ENCODE peak calls at places on chromosomes 6 and 20, in ten cellular contexts. N is CD8-positive, alpha-beta memory T cell; U is HCT116; S is left lung; B is transverse colon; P is Panc1; L is GM23248; D is SJSA1; A is astrocyte; Z is body of pancreas. J is an unnamed sample.
A peak's percentile ranks its signal among the peaks of the same experiment; 100 is the strongest.

GRCh38 chr6:127207591-127208120 is 59.0 kb upstream of the RNF146 start:
- DNase-seq in N (no peak), U (no peak), S (no peak), B (no peak), P (no peak), L (peak; percentile 78), D (no peak), A (peak; percentile 62), Z (no peak), J (no peak)

GRCh38 chr6:147043994-147044477 is 160.2 kb upstream of the STXBP5 start:
- DNase-seq in N (no peak), U (no peak), S (no peak), B (no peak), P (no peak), L (no peak), D (no peak), A (peak; percentile 27), Z (no peak), J (no peak)

GRCh38 chr6:77458421-77458820 is 4.9 kb downstream of the HTR1B start:
- DNase-seq in N (no peak), U (no peak), S (no peak), B (no peak), P (no peak), L (no peak), D (no peak), A (no peak), Z (no peak), J (no peak)

GRCh38 chr6:136701011-136701410 is 91.3 kb downstream of the MAP3K5 start:
- DNase-seq in N (no peak), U (no peak), S (no peak), B (no peak), P (no peak), L (no peak), D (no peak), A (no peak), Z (no peak), J (no peak)

GRCh38 chr6:27966044-27966443 is 9.0 kb downstream of the OR2B6 start:
- DNase-seq in N (no peak), U (no peak), S (no peak), B (no peak), P (no peak), L (no peak), D (no peak), A (no peak), Z (no peak), J (no peak)

GRCh38 chr6:154447929-154448328 is 62.6 kb downstream of the CNKSR3 start:
- DNase-seq in N (no peak), U (no peak), S (no peak), B (no peak), P (no peak), L (peak; percentile 13), D (no peak), A (peak; percentile 36), Z (no peak), J (no peak)

GRCh38 chr6:47484616-47485015 is 7.0 kb downstream of the CD2AP start:
- DNase-seq in N (no peak), U (peak; percentile 22), S (no peak), B (no peak), P (no peak), L (peak; percentile 87), D (no peak), A (peak; percentile 96), Z (no peak), J (no peak)

GRCh38 chr6:97774973-97775372 is 492.0 kb upstream of the MMS22L start:
- DNase-seq in N (no peak), U (no peak), S (no peak), B (no peak), P (no peak), L (no peak), D (no peak), A (no peak), Z (no peak), J (no peak)

GRCh38 chr6:148854086-148854485 is 107.3 kb downstream of the UST start:
- DNase-seq in N (no peak), U (no peak), S (no peak), B (no peak), P (no peak), L (no peak), D (no peak), A (peak; percentile 60), Z (no peak), J (no peak)

GRCh38 chr6:102085257-102085656 is 691.7 kb downstream of the GRIK2 start:
- DNase-seq in N (no peak), U (no peak), S (no peak), B (no peak), P (no peak), L (no peak), D (no peak), A (no peak), Z (no peak), J (no peak)

GRCh38 chr6:54935739-54936138 is 89.2 kb downstream of the FAM83B start:
- DNase-seq in N (no peak), U (peak; percentile 94), S (no peak), B (no peak), P (peak; percentile 61), L (peak; percentile 40), D (no peak), A (peak; percentile 51), Z (no peak), J (no peak)

GRCh38 chr20:5402903-5403531 is 86.3 kb upstream of the PROKR2 start:
- DNase-seq in N (no peak), U (no peak), S (no peak), B (peak; percentile 9), P (peak; percentile 24), L (peak; percentile 44), D (no peak), A (no peak), Z (no peak), J (no peak)

GRCh38 chr6:152598858-152599537 is 38.2 kb downstream of the SYNE1 start:
- DNase-seq in N (no peak), U (no peak), S (no peak), B (no peak), P (no peak), L (peak; percentile 26), D (no peak), A (no peak), Z (no peak), J (peak; percentile 67)

GRCh38 chr6:32977953-32978324 is 9.5 kb downstream of the BRD2 start:
- DNase-seq in N (no peak), U (no peak), S (no peak), B (no peak), P (no peak), L (no peak), D (no peak), A (no peak), Z (no peak), J (no peak)
- H3K36me3 ChIP-seq in N (peaks cover 81% of the 10 kb centered on the region), U (peaks cover 77% of the 10 kb centered on the region), S (peaks cover 93% of the 10 kb centered on the region), B (peaks cover 68% of the 10 kb centered on the region), P (peaks cover 73% of the 10 kb centered on the region), L (peaks cover 96% of the 10 kb centered on the region), D (peaks cover 100% of the 10 kb centered on the region), A (peaks cover 89% of the 10 kb centered on the region), Z (peaks cover 56% of the 10 kb centered on the region), J (peaks cover 60% of the 10 kb centered on the region)

DNA sequence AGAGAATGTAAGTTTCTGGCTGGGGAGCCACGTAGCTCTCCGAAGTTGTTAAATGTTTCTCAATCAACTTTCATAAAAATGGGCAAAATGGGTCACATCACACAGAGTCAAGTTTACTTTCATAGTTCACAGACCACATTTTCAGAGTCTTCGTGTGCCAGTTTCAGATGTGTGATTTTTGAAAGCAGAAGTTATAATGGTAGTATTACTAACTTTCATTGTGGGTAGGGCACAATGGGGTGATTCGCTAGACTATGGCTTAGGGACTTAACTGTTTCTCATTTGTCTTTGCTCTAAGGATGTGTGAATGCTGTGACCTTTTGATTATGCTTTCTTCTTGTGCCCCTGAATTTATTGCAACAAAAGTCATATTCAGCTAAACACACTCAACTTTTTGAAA is 109.0 kb upstream of the SUPT3H start:
- DNase-seq in N (no peak), U (no peak), S (no peak), B (no peak), P (no peak), L (no peak), D (no peak), A (no peak), Z (no peak), J (no peak)
- H3K27ac ChIP-seq in N (no peak overlapping the region), U (no peak overlapping the region), S (no peak overlapping the region), B (no peak overlapping the region), P (no peak overlapping the region), L (no peak overlapping the region), D (no peak overlapping the region), A (no peak overlapping the region), Z (no peak overlapping the region), J (no peak overlapping the region)

DNA sequence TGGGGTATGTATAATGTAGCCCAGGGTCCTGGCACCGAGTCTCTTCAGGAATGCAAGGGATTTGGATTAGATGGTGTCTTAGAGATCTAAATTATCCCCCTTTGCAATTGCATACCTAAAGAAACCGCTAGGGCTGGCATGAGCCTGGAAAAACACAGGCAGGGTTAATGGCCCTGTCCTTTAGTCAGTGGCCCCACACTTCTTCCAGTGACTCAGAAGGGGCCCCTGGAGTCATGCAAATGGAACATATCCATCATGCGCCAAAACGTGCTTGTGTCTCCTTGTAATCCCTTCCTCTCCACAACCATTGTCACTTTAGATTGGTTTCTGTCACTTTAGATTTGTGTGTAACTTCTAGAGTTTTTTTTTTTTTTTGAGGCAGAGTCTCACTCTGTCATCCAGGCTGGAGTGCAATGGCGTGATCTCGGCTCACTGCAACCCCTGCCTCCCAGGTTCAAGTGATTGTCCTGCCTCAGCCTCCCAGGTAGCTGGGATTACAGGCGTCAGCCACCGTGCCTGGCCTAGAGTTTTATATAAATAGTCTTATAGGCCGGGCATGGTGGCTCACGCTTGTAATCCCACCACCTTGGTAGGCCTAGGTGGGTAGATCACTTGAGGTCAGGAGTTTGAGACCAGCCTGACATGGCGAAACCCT is 8.7 kb upstream of the MYBL2 start:
- DNase-seq in N (no peak), U (no peak), S (no peak), B (no peak), P (no peak), L (peak; percentile 63), D (no peak), A (peak; percentile 22), Z (no peak), J (no peak)
- H3K4me3 ChIP-seq in N (peak overlapping the region; percentile 87), U (peak overlapping the region; percentile 76), S (peak overlapping the region; percentile 57), B (peak overlapping the region; percentile 65), P (peak overlapping the region; percentile 85), L (peak overlapping the region; percentile 84), D (peak overlapping the region; percentile 52), A (peak overlapping the region; percentile 85), Z (no peak overlapping the region), J (peak overlapping the region; percentile 89)

GRCh38 chr6:41589223-41589622 is 43.0 kb downstream of the FOXP4 start:
- DNase-seq in N (no peak), U (no peak), S (peak; percentile 33), B (no peak), P (no peak), L (no peak), D (no peak), A (no peak), Z (no peak), J (peak; percentile 64)

GRCh38 chr6:41587223-41587879 is 41.2 kb downstream of the FOXP4 start:
- DNase-seq in N (no peak), U (no peak), S (no peak), B (no peak), P (no peak), L (no peak), D (no peak), A (no peak), Z (no peak), J (no peak)

GRCh38 chr6:41586564-41586963 is 40.4 kb downstream of the FOXP4 start:
- DNase-seq in N (no peak), U (no peak), S (no peak), B (no peak), P (no peak), L (no peak), D (no peak), A (no peak), Z (no peak), J (no peak)

GRCh38 chr6:41589636-41590622 is 43.7 kb downstream of the FOXP4 start:
- DNase-seq in N (no peak), U (no peak), S (peak; percentile 76), B (no peak), P (no peak), L (no peak), D (no peak), A (no peak), Z (no peak), J (no peak)

GRCh38 chr6:41588083-41588482 is 41.9 kb downstream of the FOXP4 start:
- DNase-seq in N (no peak), U (no peak), S (no peak), B (no peak), P (no peak), L (no peak), D (no peak), A (no peak), Z (no peak), J (no peak)
- H3K36me3 ChIP-seq in N (no peaks in the 10 kb centered on the region), U (no peaks in the 10 kb centered on the region), S (peaks cover 60% of the 10 kb centered on the region), B (no peaks in the 10 kb centered on the region), P (no peaks in the 10 kb centered on the region), L (no peaks in the 10 kb centered on the region), D (peaks cover 72% of the 10 kb centered on the region), A (peaks cover 2% of the 10 kb centered on the region), Z (peaks cover 9% of the 10 kb centered on the region), J (peaks cover 11% of the 10 kb centered on the region)